ENCODE peak calls at places on chromosomes 11 and 22, in four cellular contexts. F is H9, V is heart left ventricle, A is fibroblast of lung. D is an unnamed sample.
A peak's percentile ranks its signal among the peaks of the same experiment; 100 is the strongest.

GRCh38 chr11:89293966-89294679 is 116.4 kb downstream of the TYR start:
- DNase-seq in F (peak; percentile 72), A (peak; percentile 35), V (no peak), D (peak; percentile 53)

GRCh38 chr11:64121637-64122410 is 44.1 kb downstream of the MACROD1 start:
- DNase-seq in V (no peak), F (no peak), A (peak; percentile 83), D (no peak)

GRCh38 chr11:76626921-76627391 is 43.6 kb downstream of the LRRC32 start:
- DNase-seq in V (no peak), A (no peak), F (no peak), D (peak; percentile 52)

GRCh38 chr11:36509265-36509664 is 807 bp downstream of the TRAF6 start:
- DNase-seq in F (no peak), V (no peak), A (peak; percentile 27), D (no peak)

GRCh38 chr11:40306938-40307548 is 1152.4 kb downstream of the LRRC4C start:
- DNase-seq in V (no peak), A (peak; percentile 67), F (no peak), D (no peak)

GRCh38 chr11:125454047-125454446 is 42.0 kb downstream of the FEZ1 start:
- DNase-seq in F (no peak), A (no peak), V (no peak), D (no peak)

GRCh38 chr11:14362613-14363012 is 3.6 kb upstream of the RRAS2 start:
- DNase-seq in F (no peak), A (no peak), V (peak; percentile 45), D (no peak)

GRCh38 chr22:37427128-37427710 is at the start of gene ELFN2:
- DNase-seq in F (no peak), V (no peak), A (peak; percentile 12), D (no peak)

GRCh38 chr22:49903322-49904039 is 14.8 kb downstream of the ALG12 start:
- DNase-seq in A (no peak), V (no peak), F (no peak), D (peak; percentile 56)

GRCh38 chr11:1272531-1272930 is 36.9 kb downstream of the TOLLIP start:
- DNase-seq in F (no peak), V (no peak), A (no peak), D (no peak)

GRCh38 chr11:35009191-35009940 is 92.9 kb downstream of the PDHX start:
- DNase-seq in F (no peak), A (peak; percentile 54), V (no peak), D (no peak)

GRCh38 chr22:46060292-46061123 is 83.5 kb upstream of the WNT7B start:
- DNase-seq in V (no peak), A (no peak), F (no peak), D (peak; percentile 15)

GRCh38 chr11:57713849-57714248 is 1.5 kb downstream of the TMX2 start:
- DNase-seq in A (no peak), F (no peak), V (no peak), D (no peak)

GRCh38 chr11:50278756-50279155 is 246.1 kb downstream of the OR4C45 start:
- DNase-seq in A (no peak), V (no peak), F (no peak), D (no peak)

GRCh38 chr11:113991718-113992458 is 17.0 kb downstream of the HTR3A start:
- DNase-seq in F (no peak), V (no peak), A (peak; percentile 20), D (no peak)

GRCh38 chr11:748007-748359 is 719 bp downstream of the TALDO1 start:
- DNase-seq in A (no peak), V (no peak), F (no peak), D (peak; percentile 64)

GRCh38 chr11:74272276-74272675 is 39.2 kb downstream of the P4HA3 start:
- DNase-seq in A (no peak), F (no peak), V (no peak), D (no peak)

GRCh38 chr11:93117578-93117964 is 80.2 kb downstream of the SLC36A4 start:
- DNase-seq in F (no peak), A (no peak), V (no peak), D (no peak)

GRCh38 chr11:117058761-117059233 is 39.4 kb downstream of the SIK3 start:
- DNase-seq in A (peak; percentile 82), V (no peak), F (no peak), D (no peak)

GRCh38 chr11:114228401-114229061 is 67.7 kb upstream of the NNMT start:
- DNase-seq in A (no peak), F (no peak), V (no peak), D (peak; percentile 66)

GRCh38 chr11:122459064-122459463 is 196.5 kb upstream of the UBASH3B start:
- DNase-seq in F (no peak), A (no peak), V (no peak), D (no peak)

GRCh38 chr11:128757235-128757711 is 63.4 kb downstream of the FLI1 start:
- DNase-seq in F (peak; percentile 58), V (peak; percentile 44), A (peak; percentile 17), D (no peak)

GRCh38 chr11:9399466-9399865 is 15.0 kb downstream of the IPO7 start:
- DNase-seq in V (no peak), A (no peak), F (no peak), D (no peak)
- H3K4me1 ChIP-seq in V (peaks cover 4% of the 10 kb centered on the region), A (peaks cover 3% of the 10 kb centered on the region), F (no peaks in the 10 kb centered on the region), D (peaks cover 19% of the 10 kb centered on the region)

GRCh38 chr22:25567305-25567704 is 2.8 kb downstream of the GRK3 start:
- DNase-seq in A (no peak), F (no peak), V (no peak), D (no peak)
- H3K4me1 ChIP-seq in A (peaks cover 3% of the 10 kb centered on the region), F (no peaks in the 10 kb centered on the region), V (peaks cover 8% of the 10 kb centered on the region), D (peaks cover 27% of the 10 kb centered on the region)

GRCh38 chr11:65718964-65719492 is 1.6 kb downstream of the RNASEH2C start:
- DNase-seq in A (peak; percentile 33), V (no peak), F (no peak), D (no peak)

GRCh38 chr11:65717906-65718305 is 2.7 kb downstream of the RNASEH2C start:
- DNase-seq in F (no peak), A (no peak), V (no peak), D (no peak)

GRCh38 chr11:65718531-65718930 is 2.1 kb downstream of the RNASEH2C start:
- DNase-seq in F (no peak), V (no peak), A (no peak), D (no peak)

GRCh38 chr11:65716294-65716693 is 4.2 kb downstream of the KAT5 start:
- DNase-seq in F (no peak), A (no peak), V (no peak), D (no peak)

DNA sequence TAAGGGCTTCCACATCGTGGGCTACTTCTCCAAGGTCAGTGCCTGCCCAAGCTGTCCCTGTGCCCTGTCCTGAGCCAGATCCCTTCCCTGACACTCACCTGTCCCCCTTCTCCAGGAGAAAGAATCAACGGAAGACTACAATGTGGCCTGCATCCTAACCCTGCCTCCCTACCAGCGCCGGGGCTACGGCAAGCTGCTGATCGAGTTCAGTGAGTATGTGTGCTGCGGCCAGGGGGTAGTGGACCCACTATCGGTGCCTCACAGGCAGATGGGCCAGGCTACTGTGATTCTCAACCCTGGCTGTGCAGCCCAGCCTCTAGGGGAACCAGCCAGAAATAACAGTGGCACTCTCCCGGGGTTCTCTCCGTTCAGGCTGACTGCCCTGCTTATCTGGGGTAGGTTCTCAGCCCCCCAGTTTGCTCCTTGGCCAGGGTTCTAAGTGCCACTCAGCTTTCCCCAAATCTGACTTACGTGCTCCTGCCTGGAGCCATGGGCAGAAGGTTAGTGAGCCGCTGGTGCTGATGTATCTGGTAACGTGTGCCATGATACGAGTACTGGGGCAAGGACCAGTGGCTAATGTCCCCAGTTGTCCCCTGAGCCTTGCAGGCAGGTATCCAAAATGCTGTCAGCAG is 3.7 kb downstream of the RNASEH2C start:
- DNase-seq in V (no peak), A (no peak), F (no peak), D (no peak)
- H3K4me1 ChIP-seq in V (peaks cover 20% of the 10 kb centered on the region), A (peaks cover 8% of the 10 kb centered on the region), F (peaks cover 2% of the 10 kb centered on the region), D (peaks cover 30% of the 10 kb centered on the region)

DNA sequence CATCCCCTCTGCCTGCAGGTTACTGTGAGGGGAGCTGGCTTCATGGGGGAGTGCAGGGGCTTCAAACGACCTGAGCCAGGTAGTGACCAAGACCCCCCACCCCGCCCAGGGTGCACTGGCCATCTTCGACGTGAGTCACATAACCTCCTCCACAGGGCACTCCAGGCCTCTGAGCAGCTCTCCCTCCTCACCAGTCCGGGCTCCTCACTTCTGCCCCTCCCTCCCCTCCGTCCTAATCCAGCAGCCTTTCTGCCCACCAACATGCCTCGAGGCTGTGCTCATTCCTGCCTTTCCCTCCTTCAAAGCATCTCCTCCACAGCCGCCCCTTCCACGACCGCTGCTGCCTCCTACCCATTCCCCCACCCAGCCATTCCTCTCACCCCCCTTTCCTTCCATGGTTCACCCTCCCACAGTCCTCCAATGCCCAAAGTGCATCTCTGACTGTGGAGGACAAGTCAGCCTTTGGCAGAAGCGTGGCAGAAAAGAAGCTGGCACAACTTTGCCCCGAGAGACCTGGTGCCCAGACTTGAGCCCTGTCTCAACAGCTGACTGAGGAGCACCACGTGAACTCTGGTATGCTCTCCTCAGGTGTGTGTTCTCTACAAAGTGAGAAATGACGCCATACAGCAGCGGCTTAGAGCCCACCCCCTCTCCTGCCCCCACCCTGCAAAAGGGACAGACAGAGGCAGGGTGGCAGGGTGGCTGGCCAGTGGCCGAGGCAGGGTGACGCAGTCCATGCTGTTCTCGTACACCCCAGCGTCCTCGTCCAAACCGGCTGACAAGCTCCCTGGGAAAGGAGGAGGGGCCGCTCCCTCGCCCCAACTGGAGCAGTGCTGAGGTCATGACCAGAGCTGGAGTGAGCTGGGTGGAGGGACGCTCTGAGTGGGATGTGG is 30.4 kb downstream of the OPCML start:
- DNase-seq in A (no peak), F (peak; percentile 39), V (no peak), D (no peak)
- H3K4me1 ChIP-seq in A (no peaks in the 10 kb centered on the region), F (peaks cover 13% of the 10 kb centered on the region), V (no peaks in the 10 kb centered on the region), D (no peaks in the 10 kb centered on the region)

GRCh38 chr11:102464037-102464436 is 11.5 kb upstream of the TMEM123 start:
- DNase-seq in V (no peak), F (no peak), A (no peak), D (no peak)
- H3K4me1 ChIP-seq in V (no peaks in the 10 kb centered on the region), F (no peaks in the 10 kb centered on the region), A (peaks cover 5% of the 10 kb centered on the region), D (peaks cover 25% of the 10 kb centered on the region)